ENCODE peak calls at places on chromosomes 16 and 17, in four cellular contexts. U is D341Med, S is frontal cortex, V is HT-29. D is an unnamed sample.
A peak's percentile ranks its signal among the peaks of the same experiment; 100 is the strongest.

GRCh38 chr17:68320311-68320865 is 29.1 kb downstream of the ARSG start:
- DNase-seq in V (no peak), U (no peak), S (no peak), D (no peak)

GRCh38 chr16:81901483-81901882 is 109.8 kb downstream of the SDR42E1 start:
- DNase-seq in V (peak; percentile 37), S (no peak), U (no peak), D (no peak)

GRCh38 chr17:8117980-8118768 is at the start of gene ALOXE3:
- DNase-seq in U (no peak), V (peak; percentile 58), S (no peak), D (peak; percentile 24)

GRCh38 chr17:30226878-30227277 is 8.6 kb downstream of the SLC6A4 start:
- DNase-seq in U (no peak), V (no peak), S (no peak), D (no peak)

GRCh38 chr17:51184124-51184523 is 17.9 kb downstream of the NME2 start:
- DNase-seq in V (no peak), S (no peak), U (no peak), D (no peak)

GRCh38 chr16:4309833-4310266 is 6.0 kb upstream of the GLIS2 start:
- DNase-seq in U (peak; percentile 66), V (peak; percentile 85), S (no peak), D (no peak)

GRCh38 chr16:87620201-87620495 is 17.8 kb downstream of the JPH3 start:
- DNase-seq in V (no peak), S (no peak), U (no peak), D (no peak)

GRCh38 chr17:29958947-29959657 is 17.7 kb downstream of the EFCAB5 start:
- DNase-seq in S (no peak), V (no peak), U (no peak), D (no peak)

GRCh38 chr16:84084570-84085270 is 32.0 kb downstream of the MBTPS1 start:
- DNase-seq in U (peak; percentile 85), S (peak; percentile 52), V (peak; percentile 83), D (peak; percentile 78)

GRCh38 chr16:77469639-77470038 is 34.8 kb upstream of the ADAMTS18 start:
- DNase-seq in U (no peak), V (no peak), S (no peak), D (no peak)

GRCh38 chr17:75078097-75079022 is 9.4 kb upstream of the SLC16A5 start:
- DNase-seq in S (no peak), V (peak; percentile 81), U (no peak), D (peak; percentile 57)